ENCODE peak calls at places on chromosome 1, in five cellular contexts. One of them, this sample, is unnamed.

GRCh38 chr1:39080884-39081265 is 54.7 kb downstream of the NDUFS5 start:
- DNase-seq in neuronal stem cell: peak; percentile 82
- DNase-seq in mesenchymal stem cell: no peak
- DNase-seq in IMR-90: no peak
- DNase-seq in mesendoderm: no peak
- DNase-seq in this sample: no peak

GRCh38 chr1:44701141-44701573 is 26.6 kb downstream of the ARMH1 start:
- DNase-seq in neuronal stem cell: no peak
- DNase-seq in mesenchymal stem cell: no peak
- DNase-seq in IMR-90: no peak
- DNase-seq in mesendoderm: no peak
- DNase-seq in this sample: no peak

GRCh38 chr1:21672478-21673276 is 3.5 kb upstream of the RAP1GAP start:
- DNase-seq in neuronal stem cell: no peak
- DNase-seq in mesenchymal stem cell: peak; percentile 14
- DNase-seq in IMR-90: peak; percentile 32
- DNase-seq in mesendoderm: no peak
- DNase-seq in this sample: peak; percentile 63

GRCh38 chr1:9121891-9122409 is 7.0 kb downstream of the GPR157 start:
- DNase-seq in neuronal stem cell: no peak
- DNase-seq in mesenchymal stem cell: no peak
- DNase-seq in IMR-90: no peak
- DNase-seq in mesendoderm: no peak
- DNase-seq in this sample: no peak

GRCh38 chr1:54500030-54500389 is 48.0 kb upstream of the ACOT11 start:
- DNase-seq in neuronal stem cell: no peak
- DNase-seq in mesenchymal stem cell: no peak
- DNase-seq in IMR-90: no peak
- DNase-seq in mesendoderm: no peak
- DNase-seq in this sample: no peak

GRCh38 chr1:64584479-64584878 is 114.5 kb downstream of the CACHD1 start:
- DNase-seq in neuronal stem cell: no peak
- DNase-seq in mesenchymal stem cell: no peak
- DNase-seq in IMR-90: no peak
- DNase-seq in mesendoderm: no peak
- DNase-seq in this sample: no peak

GRCh38 chr1:10309240-10310011 is 89.4 kb upstream of the PGD start:
- DNase-seq in neuronal stem cell: no peak
- DNase-seq in mesenchymal stem cell: no peak
- DNase-seq in IMR-90: no peak
- DNase-seq in mesendoderm: no peak
- DNase-seq in this sample: no peak

GRCh38 chr1:147892216-147892615 is 10.4 kb upstream of the GJA8 start:
- DNase-seq in neuronal stem cell: no peak
- DNase-seq in mesenchymal stem cell: no peak
- DNase-seq in IMR-90: no peak
- DNase-seq in mesendoderm: peak; percentile 49
- DNase-seq in this sample: no peak

GRCh38 chr1:161484613-161485012 is 20.6 kb upstream of the FCGR2A start:
- DNase-seq in neuronal stem cell: no peak
- DNase-seq in mesenchymal stem cell: no peak
- DNase-seq in IMR-90: no peak
- DNase-seq in mesendoderm: peak; percentile 20
- DNase-seq in this sample: no peak

GRCh38 chr1:65393345-65393744 is 27.1 kb upstream of the LEPR start:
- DNase-seq in neuronal stem cell: no peak
- DNase-seq in mesenchymal stem cell: peak; percentile 58
- DNase-seq in IMR-90: peak; percentile 34
- DNase-seq in mesendoderm: no peak
- DNase-seq in this sample: no peak

GRCh38 chr1:59697138-59697811 is 117.5 kb upstream of the HOOK1 start:
- DNase-seq in neuronal stem cell: no peak
- DNase-seq in mesenchymal stem cell: no peak
- DNase-seq in IMR-90: no peak
- DNase-seq in mesendoderm: no peak
- DNase-seq in this sample: peak; percentile 49

GRCh38 chr1:176195547-176195946 is 11.5 kb downstream of the COP1 start:
- DNase-seq in neuronal stem cell: no peak
- DNase-seq in mesenchymal stem cell: no peak
- DNase-seq in IMR-90: no peak
- DNase-seq in mesendoderm: no peak
- DNase-seq in this sample: no peak

GRCh38 chr1:206608108-206608698 is 4.1 kb downstream of the EIF2D start:
- DNase-seq in neuronal stem cell: peak; percentile 20
- DNase-seq in mesenchymal stem cell: peak; percentile 44
- DNase-seq in IMR-90: peak; percentile 37
- DNase-seq in mesendoderm: peak; percentile 45
- DNase-seq in this sample: peak; percentile 19

GRCh38 chr1:77888429-77889239 is at the start of gene NEXN:
- DNase-seq in neuronal stem cell: peak; percentile 82
- DNase-seq in mesenchymal stem cell: peak; percentile 87
- DNase-seq in IMR-90: peak; percentile 79
- DNase-seq in mesendoderm: peak; percentile 95
- DNase-seq in this sample: peak; percentile 64

GRCh38 chr1:201535046-201535777 is 3.7 kb upstream of the NAV1 start:
- DNase-seq in neuronal stem cell: no peak
- DNase-seq in mesenchymal stem cell: peak; percentile 84
- DNase-seq in IMR-90: peak; percentile 68
- DNase-seq in mesendoderm: no peak
- DNase-seq in this sample: no peak

GRCh38 chr1:161486806-161487482 is 18.3 kb upstream of the FCGR2A start:
- DNase-seq in neuronal stem cell: peak; percentile 53
- DNase-seq in mesenchymal stem cell: peak; percentile 69
- DNase-seq in IMR-90: peak; percentile 74
- DNase-seq in mesendoderm: peak; percentile 75
- DNase-seq in this sample: peak; percentile 28

GRCh38 chr1:66247415-66248208 is 286.3 kb upstream of the SGIP1 start:
- DNase-seq in neuronal stem cell: no peak
- DNase-seq in mesenchymal stem cell: no peak
- DNase-seq in IMR-90: no peak
- DNase-seq in mesendoderm: no peak
- DNase-seq in this sample: no peak

GRCh38 chr1:162229534-162229933 is 147.1 kb downstream of the SPATA46 start:
- DNase-seq in neuronal stem cell: no peak
- DNase-seq in mesenchymal stem cell: no peak
- DNase-seq in IMR-90: no peak
- DNase-seq in mesendoderm: no peak
- DNase-seq in this sample: no peak

GRCh38 chr1:157994081-157994581 is 686 bp downstream of the KIRREL1 start:
- DNase-seq in neuronal stem cell: no peak
- DNase-seq in mesenchymal stem cell: peak; percentile 38
- DNase-seq in IMR-90: no peak
- DNase-seq in mesendoderm: no peak
- DNase-seq in this sample: no peak

GRCh38 chr1:92851729-92852128 is 19.9 kb downstream of the RPL5 start:
- DNase-seq in neuronal stem cell: no peak
- DNase-seq in mesenchymal stem cell: no peak
- DNase-seq in IMR-90: no peak
- DNase-seq in mesendoderm: no peak
- DNase-seq in this sample: peak; percentile 67

GRCh38 chr1:67853704-67854103 is 20.4 kb upstream of the GNG12 start:
- DNase-seq in neuronal stem cell: peak; percentile 79
- DNase-seq in mesenchymal stem cell: peak; percentile 76
- DNase-seq in IMR-90: peak; percentile 86
- DNase-seq in mesendoderm: peak; percentile 98
- DNase-seq in this sample: peak; percentile 57

GRCh38 chr1:171258943-171259342 is 10.6 kb downstream of the FMO1 start:
- DNase-seq in neuronal stem cell: no peak
- DNase-seq in mesenchymal stem cell: no peak
- DNase-seq in IMR-90: no peak
- DNase-seq in mesendoderm: no peak
- DNase-seq in this sample: no peak

GRCh38 chr1:171254859-171255258 is 6.6 kb downstream of the FMO1 start:
- DNase-seq in neuronal stem cell: no peak
- DNase-seq in mesenchymal stem cell: peak; percentile 35
- DNase-seq in IMR-90: peak; percentile 47
- DNase-seq in mesendoderm: no peak
- DNase-seq in this sample: no peak

GRCh38 chr1:171252482-171252881 is 4.2 kb downstream of the FMO1 start:
- DNase-seq in neuronal stem cell: no peak
- DNase-seq in mesenchymal stem cell: no peak
- DNase-seq in IMR-90: no peak
- DNase-seq in mesendoderm: no peak
- DNase-seq in this sample: no peak

GRCh38 chr1:171258429-171258828 is 10.1 kb downstream of the FMO1 start:
- DNase-seq in neuronal stem cell: no peak
- DNase-seq in mesenchymal stem cell: no peak
- DNase-seq in IMR-90: no peak
- DNase-seq in mesendoderm: no peak
- DNase-seq in this sample: no peak

DNA sequence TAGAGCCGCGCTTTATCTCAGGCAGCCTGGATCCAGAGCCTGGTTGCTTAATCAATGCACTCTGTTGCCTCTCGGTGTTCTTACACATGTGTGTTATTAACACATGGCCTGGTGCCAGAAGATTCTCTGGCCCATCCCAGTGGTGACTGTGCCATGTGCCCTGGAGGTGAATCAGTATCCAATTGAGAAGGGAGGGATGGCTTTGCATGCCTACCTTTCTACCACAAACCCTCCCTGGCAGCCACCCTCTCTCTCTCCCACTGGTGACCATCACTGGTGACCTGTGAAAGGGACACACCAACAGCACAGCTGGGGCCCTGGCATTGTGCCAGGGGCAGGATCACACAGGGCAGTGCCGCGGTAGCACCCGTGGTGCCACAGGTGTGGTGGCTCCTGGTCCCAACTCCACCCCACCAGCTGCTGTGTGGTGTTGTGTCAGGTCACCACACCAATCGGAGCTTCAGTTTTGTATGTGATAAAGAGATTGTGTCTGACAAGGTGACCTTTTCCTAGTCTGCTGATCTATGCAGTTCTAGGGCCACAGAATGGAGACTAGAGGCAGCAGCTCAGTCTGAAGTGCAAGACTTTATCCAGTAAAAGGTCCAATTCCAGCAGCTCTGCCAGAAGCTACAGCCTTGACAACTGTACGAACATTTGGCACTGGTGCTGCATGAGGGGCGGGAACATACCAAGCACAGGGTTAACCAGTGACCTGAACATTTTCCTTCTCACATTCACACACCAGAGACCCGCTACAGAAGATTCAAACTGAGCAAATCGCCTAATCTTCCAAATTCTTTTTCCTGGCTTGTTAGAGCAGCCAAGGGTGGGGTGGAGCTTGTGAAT is 9.1 kb downstream of the FMO1 start:
- DNase-seq in neuronal stem cell: no peak
- DNase-seq in mesenchymal stem cell: no peak
- DNase-seq in IMR-90: no peak
- DNase-seq in mesendoderm: no peak
- DNase-seq in this sample: no peak
- H3K4ac ChIP-seq in neuronal stem cell: no peak overlapping the region
- H3K4ac ChIP-seq in mesenchymal stem cell: no peak overlapping the region
- H3K4ac ChIP-seq in IMR-90: no peak overlapping the region
- H3K4ac ChIP-seq in mesendoderm: no peak overlapping the region
- H3K4ac ChIP-seq in this sample: no peak overlapping the region

GRCh38 chr1:2632561-2633361 is at the start of gene MMEL1:
- DNase-seq in neuronal stem cell: no peak
- DNase-seq in mesenchymal stem cell: no peak
- DNase-seq in IMR-90: no peak
- DNase-seq in mesendoderm: no peak
- DNase-seq in this sample: no peak
- H2BK120ac ChIP-seq in neuronal stem cell: peak within 1 kb of the TSS; percentile 8
- H2BK120ac ChIP-seq in mesenchymal stem cell: no peak within 1 kb of the TSS
- H2BK120ac ChIP-seq in IMR-90: no peak within 1 kb of the TSS
- H2BK120ac ChIP-seq in mesendoderm: no peak within 1 kb of the TSS
- H2BK120ac ChIP-seq in this sample: no peak within 1 kb of the TSS

DNA sequence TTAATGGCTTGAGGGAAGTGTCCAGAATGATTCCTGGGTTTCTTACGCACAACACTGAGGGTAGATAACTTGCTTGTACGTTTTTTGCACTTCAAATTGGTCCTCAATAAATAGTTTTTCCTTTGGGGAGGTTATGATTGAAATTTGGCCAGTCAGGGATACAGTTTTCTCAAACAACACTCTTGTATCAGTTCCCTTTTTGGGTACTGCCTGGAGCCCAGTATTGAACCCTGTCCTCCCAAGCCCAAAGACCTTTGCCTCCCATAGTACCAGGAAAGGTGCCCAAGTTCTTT is 369 bp upstream of the PHACTR4 start:
- DNase-seq in neuronal stem cell: no peak
- DNase-seq in mesenchymal stem cell: no peak
- DNase-seq in IMR-90: no peak
- DNase-seq in mesendoderm: no peak
- DNase-seq in this sample: no peak
- H3K4ac ChIP-seq in neuronal stem cell: no peak overlapping the region
- H3K4ac ChIP-seq in mesenchymal stem cell: no peak overlapping the region
- H3K4ac ChIP-seq in IMR-90: peak overlapping the region; percentile 87
- H3K4ac ChIP-seq in mesendoderm: no peak overlapping the region
- H3K4ac ChIP-seq in this sample: no peak overlapping the region

GRCh38 chr1:173666646-173667045 is 3.0 kb downstream of the ANKRD45 start:
- DNase-seq in neuronal stem cell: no peak
- DNase-seq in mesenchymal stem cell: no peak
- DNase-seq in IMR-90: peak; percentile 50
- DNase-seq in mesendoderm: no peak
- DNase-seq in this sample: no peak

DNA sequence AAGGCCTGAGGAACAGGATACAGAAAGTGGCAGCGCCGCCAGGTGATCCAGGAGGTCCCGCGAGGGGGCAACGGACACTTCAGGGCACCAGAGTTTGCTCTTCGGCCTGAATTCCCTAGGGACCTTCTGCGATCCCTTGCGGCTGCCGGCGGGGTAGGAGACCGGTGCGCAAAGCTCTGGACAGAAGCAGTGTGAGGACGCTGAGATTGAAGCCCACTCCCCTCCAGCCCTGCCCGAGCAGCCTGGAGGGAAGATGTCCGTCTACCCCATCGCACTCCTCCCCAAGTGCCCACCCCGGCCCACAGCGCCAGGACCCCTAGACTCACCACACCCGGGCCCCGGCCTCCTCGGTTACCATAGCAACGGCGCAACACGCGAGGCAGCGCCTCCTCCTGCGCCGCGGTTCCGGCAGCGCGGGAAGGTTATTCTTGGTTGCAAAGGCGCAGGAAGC is at the start of gene ANKRD45:
- DNase-seq in neuronal stem cell: peak; percentile 76
- DNase-seq in mesenchymal stem cell: peak; percentile 35
- DNase-seq in IMR-90: peak; percentile 4
- DNase-seq in mesendoderm: peak; percentile 93
- DNase-seq in this sample: peak; percentile 36
- H2BK120ac ChIP-seq in neuronal stem cell: no peak within 1 kb of the TSS
- H2BK120ac ChIP-seq in mesenchymal stem cell: no peak within 1 kb of the TSS
- H2BK120ac ChIP-seq in IMR-90: no peak within 1 kb of the TSS
- H2BK120ac ChIP-seq in mesendoderm: no peak within 1 kb of the TSS
- H2BK120ac ChIP-seq in this sample: no peak within 1 kb of the TSS